ENCODE peak calls at places on chromosomes 13 and 19, in six cellular contexts. Z, T, G, Y, P and H are unnamed samples. For H3K9me3, the result is how much of the 10 kb centered on the place peaks cover.

GRCh38 chr19:18205180-18205915 is 1.5 kb upstream of the RAB3A start:
- DNase-seq in Z (no peak), T (peak), G (peak), Y (peak), P (peak), H (peak)

GRCh38 chr19:18349524-18350128 is 9.2 kb downstream of the PGPEP1 start:
- DNase-seq in Z (peak), T (no peak), G (peak), Y (peak), P (peak), H (peak)

GRCh38 chr19:2087621-2088100 is 8.5 kb downstream of the MOB3A start:
- DNase-seq in Z (no peak), T (no peak), G (no peak), Y (no peak), P (no peak), H (no peak)

GRCh38 chr19:41707502-41707812 is 969 bp upstream of the CEACAM5 start:
- DNase-seq in Z (peak), T (no peak), G (no peak), Y (no peak), P (no peak), H (no peak)

GRCh38 chr19:49491804-49492572 is 4.2 kb upstream of the RPS11 start:
- DNase-seq in Z (no peak), T (no peak), G (no peak), Y (no peak), P (no peak), H (no peak)

GRCh38 chr13:46636451-46636850 is 83.5 kb downstream of the LRCH1 start:
- DNase-seq in Z (no peak), T (no peak), G (no peak), Y (no peak), P (no peak), H (no peak)

GRCh38 chr19:31249217-31249616 is 100.0 kb downstream of the TSHZ3 start:
- DNase-seq in Z (no peak), T (no peak), G (no peak), Y (no peak), P (no peak), H (no peak)

GRCh38 chr19:35211545-35212230 is 16.9 kb downstream of the FAM187B start:
- DNase-seq in Z (no peak), T (peak), G (peak), Y (peak), P (no peak), H (no peak)

GRCh38 chr19:35362261-35363000 is 4.2 kb downstream of the FFAR3 start:
- DNase-seq in Z (no peak), T (no peak), G (no peak), Y (no peak), P (no peak), H (no peak)

GRCh38 chr13:101996906-101997408 is 404.9 kb downstream of the FGF14 start:
- DNase-seq in Z (no peak), T (no peak), G (no peak), Y (no peak), P (no peak), H (no peak)

GRCh38 chr19:49583239-49583638 is 2.1 kb downstream of the PRRG2 start:
- DNase-seq in Z (no peak), T (no peak), G (no peak), Y (no peak), P (no peak), H (no peak)

DNA sequence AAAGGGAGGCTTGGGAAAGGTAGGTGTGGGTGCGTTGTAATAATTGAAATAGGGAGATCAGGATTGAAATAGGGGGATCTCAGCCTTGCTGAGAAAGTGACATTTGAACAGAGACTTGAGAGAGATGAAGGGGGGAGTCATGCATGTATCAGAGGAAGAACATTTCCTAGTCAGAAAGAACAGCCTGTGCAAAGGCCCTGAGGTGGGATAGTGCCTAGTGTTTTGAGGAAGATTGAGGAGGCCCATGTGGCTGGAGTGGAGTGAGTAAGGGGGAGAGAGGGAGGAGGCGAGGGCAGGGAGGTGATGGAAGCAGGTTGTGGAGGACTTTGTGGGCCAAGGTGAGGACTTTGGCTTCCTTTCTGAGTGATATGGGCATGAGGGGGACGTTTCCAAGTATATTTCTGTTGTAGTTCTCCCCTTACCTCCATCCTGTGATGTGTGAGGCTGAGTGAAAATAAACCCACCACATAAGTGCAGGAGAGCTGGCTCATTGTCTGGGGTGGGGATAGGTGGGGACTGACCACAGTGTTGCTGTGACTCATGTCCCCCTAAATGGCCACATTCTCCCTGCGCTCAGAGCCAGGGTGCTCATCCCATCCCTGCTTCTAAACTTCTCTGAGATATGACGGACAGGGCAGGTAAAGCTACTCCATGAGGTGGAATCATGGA is 17.8 kb downstream of the ACTL9 start:
- DNase-seq in Z (no peak), T (no peak), G (no peak), Y (no peak), P (no peak), H (no peak)
- H3K9me3 ChIP-seq in Z (under half), T (under half), G (under half), Y (under half), P (under half), H (under half)

DNA sequence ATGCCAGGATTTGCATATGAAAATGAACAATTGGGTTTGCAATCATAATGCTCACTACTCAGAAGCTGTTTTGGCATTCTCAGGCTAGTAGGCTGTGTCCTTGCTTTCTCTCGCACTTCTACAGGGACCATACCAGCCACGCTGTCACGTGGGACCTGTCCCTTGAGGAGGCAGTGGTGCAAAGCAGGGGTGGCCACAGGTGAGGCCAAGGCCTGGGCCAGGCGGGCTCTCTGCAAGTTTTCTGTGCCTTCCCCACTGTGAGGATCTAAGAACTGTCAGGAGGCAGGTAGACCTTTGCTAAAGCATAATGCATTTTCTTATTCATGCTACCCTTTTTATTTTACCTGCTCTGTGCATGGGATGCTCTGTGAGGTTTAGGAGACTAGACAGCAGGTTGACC is 89.4 kb upstream of the IRS2 start:
- DNase-seq in Z (no peak), T (no peak), G (no peak), Y (no peak), P (no peak), H (no peak)
- H3K27ac ChIP-seq in Z (peak), T (peak), G (no peak), Y (peak), P (peak), H (no peak)

GRCh38 chr13:19182536-19182935 is 912 bp upstream of the TUBA3C start:
- DNase-seq in Z (no peak), T (no peak), G (no peak), Y (no peak), P (peak), H (no peak)

GRCh38 chr13:19185086-19185864 is 3.7 kb upstream of the TUBA3C start:
- DNase-seq in Z (no peak), T (no peak), G (no peak), Y (no peak), P (peak), H (peak)

GRCh38 chr13:19183676-19184075 is 2.1 kb upstream of the TUBA3C start:
- DNase-seq in Z (no peak), T (no peak), G (no peak), Y (no peak), P (peak), H (no peak)

GRCh38 chr13:19184176-19184575 is 2.6 kb upstream of the TUBA3C start:
- DNase-seq in Z (no peak), T (no peak), G (no peak), Y (no peak), P (no peak), H (no peak)

GRCh38 chr13:19185865-19186645 is 4.4 kb upstream of the TUBA3C start:
- DNase-seq in Z (no peak), T (no peak), G (no peak), Y (no peak), P (peak), H (no peak)
- H3K9me3 ChIP-seq in Z (under half), T (under half), G (under half), Y (under half), P (under half), H (under half)

DNA sequence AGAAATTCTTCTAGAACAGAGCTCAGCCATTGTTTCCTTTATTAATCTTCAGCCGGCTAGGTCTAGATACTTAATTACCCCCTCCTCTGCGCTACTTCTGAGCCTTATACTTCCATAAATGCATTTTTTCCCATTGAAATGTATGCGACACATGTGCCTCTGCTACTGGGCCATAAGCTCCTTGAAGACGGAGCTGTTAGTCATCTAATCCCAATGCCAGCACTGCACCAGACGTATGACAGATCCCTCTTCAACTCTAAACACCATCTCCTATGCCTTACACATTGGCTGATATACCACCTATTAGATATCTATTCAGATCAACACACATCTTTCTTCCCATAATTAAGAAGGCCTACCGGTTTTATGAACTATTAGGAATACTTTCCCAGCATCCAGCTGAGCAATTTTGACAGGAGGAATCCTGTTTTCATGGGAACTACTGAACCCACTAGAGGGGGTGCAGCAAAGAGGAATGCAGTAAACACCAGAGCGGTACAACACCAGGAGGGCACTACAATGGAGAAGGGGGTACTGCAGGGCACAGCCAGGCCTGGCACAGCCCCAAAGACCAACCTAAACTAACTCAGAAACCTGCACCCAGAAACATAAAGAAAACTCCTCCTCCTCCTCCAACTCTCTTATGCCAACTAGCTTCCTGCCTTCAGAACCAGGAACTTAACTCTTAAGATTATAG is 18.8 kb downstream of the STK24 start:
- DNase-seq in Z (no peak), T (peak), G (no peak), Y (no peak), P (no peak), H (no peak)
- H3K27ac ChIP-seq in Z (no peak), T (no peak), G (no peak), Y (no peak), P (no peak), H (no peak)